ENCODE peak calls at places on chromosomes 12 and 14, in seven cellular contexts. C is fibroblast of the aortic adventitia, R is lower lobe of right lung, D is stomach, Z is ovary, M is dorsolateral prefrontal cortex, U is A549. N is an unnamed sample.

GRCh38 chr14:101365329-101366158 is 195.8 kb upstream of the DIO3 start:
- DNase-seq in D (no peak), C (no peak), U (no peak), Z (no peak), M (no peak), R (no peak), N (no peak)

GRCh38 chr12:57481671-57482070 is 2.0 kb upstream of the ARHGAP9 start:
- DNase-seq in D (no peak), C (no peak), M (no peak), Z (no peak), U (no peak), R (no peak), N (no peak)

GRCh38 chr14:52977798-52978197 is 26.9 kb upstream of the FERMT2 start:
- DNase-seq in Z (no peak), C (no peak), D (no peak), R (no peak), M (no peak), U (no peak), N (no peak)

GRCh38 chr12:41661141-41661540 is 473.0 kb downstream of the PDZRN4 start:
- DNase-seq in M (no peak), D (no peak), R (no peak), C (no peak), Z (no peak), U (no peak), N (no peak)

GRCh38 chr12:28033538-28033915 is 61.0 kb upstream of the PTHLH start:
- DNase-seq in D (no peak), Z (no peak), C (peak), U (no peak), R (no peak), M (no peak), N (no peak)

GRCh38 chr12:5003025-5003666 is 40.5 kb upstream of the KCNA5 start:
- DNase-seq in D (peak), Z (no peak), U (peak), M (peak), C (peak), R (peak), N (peak)

GRCh38 chr14:96592591-96593388 is 90.6 kb downstream of the PAPOLA start:
- DNase-seq in U (peak), Z (peak), R (peak), D (peak), C (peak), M (peak), N (peak)

GRCh38 chr14:100442473-100443260 is 119.5 kb downstream of the SLC25A47 start:
- DNase-seq in R (no peak), D (no peak), U (no peak), M (no peak), C (no peak), Z (no peak), N (no peak)

GRCh38 chr12:116880817-116881324 is 370 bp downstream of the HRK start:
- DNase-seq in D (peak), Z (peak), R (no peak), M (no peak), C (peak), U (peak), N (peak)

GRCh38 chr12:72872488-72872887 is 600.3 kb downstream of the TRHDE start:
- DNase-seq in M (no peak), C (no peak), U (no peak), D (no peak), Z (no peak), R (no peak), N (no peak)

GRCh38 chr12:65570451-65571130 is 253.7 kb upstream of the HMGA2 start:
- DNase-seq in D (no peak), C (no peak), R (no peak), M (no peak), Z (no peak), U (no peak), N (no peak)
- TF ChIP-seq CTCF in D (no peak), C (no peak), R (no peak), M (no peak), Z (no peak), U (no peak), N (no peak)

GRCh38 chr12:129150721-129151120 is 297.4 kb downstream of the GLT1D1 start:
- DNase-seq in U (no peak), M (no peak), D (no peak), R (no peak), Z (no peak), C (no peak), N (no peak)
- H3K4me3 ChIP-seq in U (no peak), M (no peak), D (no peak), R (no peak), Z (no peak), C (no peak), N (no peak)

DNA sequence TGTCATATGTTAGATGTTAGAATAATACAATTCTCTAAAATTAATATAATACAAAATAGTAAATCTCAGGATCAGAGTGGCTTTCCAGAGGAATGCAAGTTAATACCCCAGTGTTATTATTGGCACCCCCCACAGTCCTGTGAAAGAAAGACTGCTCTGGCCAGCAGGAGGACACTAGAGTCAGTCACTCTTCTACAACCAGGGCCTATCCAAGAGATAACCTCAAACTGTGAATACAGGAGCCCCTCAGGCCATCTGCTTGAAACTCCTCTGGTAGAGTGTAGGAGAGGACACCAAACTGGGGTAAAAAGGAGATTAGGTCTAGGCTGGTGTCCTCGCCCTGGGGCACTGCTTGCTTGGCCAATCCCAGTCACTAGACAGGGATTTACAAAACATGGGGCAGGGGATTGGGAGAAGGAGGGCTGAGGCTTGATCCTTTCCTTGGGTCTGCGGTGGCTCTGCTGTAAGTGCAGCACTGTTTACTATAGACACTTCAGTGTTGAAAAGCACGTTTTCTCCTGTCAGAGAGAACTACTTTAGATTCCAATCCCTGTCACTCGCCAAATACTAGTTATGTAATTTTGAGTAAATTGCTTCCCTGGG is 44.4 kb upstream of the PTPRR start:
- DNase-seq in Z (no peak), M (no peak), U (no peak), C (no peak), R (no peak), D (no peak), N (no peak)
- TF ChIP-seq CTCF in Z (no peak), M (no peak), U (no peak), C (no peak), R (no peak), D (no peak), N (no peak)

GRCh38 chr12:94644141-94644575 is 6.2 kb downstream of the TMCC3 start:
- DNase-seq in M (no peak), C (peak), D (no peak), R (peak), Z (no peak), U (no peak), N (peak)
- H3K4me3 ChIP-seq in M (peak), C (no peak), D (no peak), R (peak), Z (no peak), U (no peak), N (peak)

DNA sequence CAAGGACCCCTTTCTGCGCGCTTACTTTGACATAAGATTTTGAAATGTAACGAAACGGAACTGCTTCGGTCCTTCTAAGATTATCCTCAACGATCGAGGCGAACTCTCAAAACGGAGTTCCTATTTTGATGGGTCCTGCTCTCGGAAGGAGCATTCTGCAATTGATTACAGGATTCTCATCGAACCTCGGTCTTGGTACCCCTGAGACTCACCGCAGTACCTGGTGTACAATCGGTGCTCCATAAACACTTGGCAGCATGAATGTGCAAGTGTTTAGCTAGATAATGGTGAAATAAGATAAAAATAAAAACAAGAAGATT is 530 bp upstream of the NEMF start:
- DNase-seq in U (no peak), C (no peak), R (no peak), D (no peak), M (no peak), Z (no peak), N (no peak)
- TF ChIP-seq CTCF in U (no peak), C (no peak), R (no peak), D (no peak), M (no peak), Z (no peak), N (no peak)

DNA sequence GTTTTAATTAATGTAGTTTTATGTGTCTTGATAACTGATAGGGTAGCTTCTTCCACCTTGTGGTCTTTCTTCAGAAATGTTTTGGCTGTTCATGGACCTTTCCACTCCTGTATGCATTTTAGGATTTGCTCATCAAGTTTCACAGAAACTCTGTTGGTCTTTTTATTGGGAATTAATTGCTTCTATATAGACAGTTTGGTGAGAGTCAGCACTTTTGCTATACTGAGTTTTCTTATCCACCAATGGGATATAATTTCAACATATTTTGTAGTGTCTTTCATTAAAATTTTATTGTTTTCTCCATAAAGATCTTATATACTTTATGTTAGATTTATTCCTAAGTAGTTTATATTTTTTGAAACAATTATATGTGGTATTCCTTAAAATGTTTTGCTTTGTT is 7.8 kb downstream of the GOLGA5 start:
- DNase-seq in R (no peak), M (no peak), Z (no peak), C (no peak), U (no peak), D (no peak), N (no peak)
- H3K4me3 ChIP-seq in R (no peak), M (no peak), Z (no peak), C (no peak), U (no peak), D (no peak), N (no peak)

DNA sequence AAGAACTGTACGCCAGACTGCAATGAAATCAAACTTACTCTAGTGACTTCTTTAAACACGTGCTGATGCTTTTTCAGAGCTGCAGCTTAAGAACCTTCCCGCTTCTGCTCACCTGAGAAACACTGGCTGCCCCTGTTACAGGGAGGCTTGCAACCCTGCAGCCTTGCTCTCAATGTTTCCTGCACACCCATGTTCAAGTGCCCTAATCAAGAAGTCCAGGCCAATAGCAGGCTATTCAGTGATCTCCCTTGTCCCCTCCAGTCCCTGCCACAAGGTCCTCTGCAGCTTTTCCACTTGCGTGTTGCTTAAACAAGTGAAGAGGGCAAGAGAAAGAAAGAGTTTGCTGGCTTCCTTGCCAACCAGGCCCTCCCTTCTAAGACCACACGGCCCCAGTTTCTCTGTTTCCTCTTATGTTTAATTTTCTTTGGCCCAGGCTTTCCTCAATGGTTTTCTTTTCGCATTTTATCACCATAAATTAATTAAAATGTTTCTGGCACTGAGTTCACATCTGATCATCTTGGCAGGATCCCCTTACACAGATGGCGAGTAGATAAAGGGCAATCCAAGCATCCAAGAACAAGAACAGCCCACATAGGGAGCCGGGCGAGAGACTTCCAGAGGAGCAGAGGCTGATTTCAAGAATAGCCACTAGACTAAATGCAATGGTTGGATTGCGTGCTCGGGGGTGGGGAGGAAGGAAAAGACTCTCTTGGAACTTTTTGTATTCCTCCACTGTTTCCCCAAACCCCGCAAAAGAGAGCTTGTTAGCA is 82.3 kb upstream of the CDKN3 start:
- DNase-seq in C (no peak), D (no peak), U (no peak), R (no peak), Z (no peak), M (no peak), N (no peak)
- TF ChIP-seq CTCF in C (no peak), D (no peak), U (no peak), R (no peak), Z (no peak), M (no peak), N (no peak)